ENCODE peak calls at places on chromosomes 16 and 17, in four cellular contexts. R is right lobe of liver, C is aorta, I is T1000. K is an unnamed sample.

GRCh38 chr17:64494121-64494520 is 2.7 kb downstream of the POLG2 start:
- DNase-seq in R (no peak), C (no peak), I (no peak), K (no peak)

GRCh38 chr16:19223235-19223847 is 55.3 kb downstream of the SYT17 start:
- DNase-seq in R (no peak), C (no peak), I (no peak), K (peak; percentile 47)

GRCh38 chr17:1366234-1366633 is 33.8 kb downstream of the YWHAE start:
- DNase-seq in R (no peak), C (peak; percentile 36), I (no peak), K (no peak)

GRCh38 chr16:12208341-12209035 is 232.0 kb downstream of the SNX29 start:
- DNase-seq in R (no peak), C (no peak), I (no peak), K (no peak)

GRCh38 chr16:84925092-84925772 is 86.1 kb downstream of the ZDHHC7 start:
- DNase-seq in R (peak; percentile 78), C (peak; percentile 91), I (no peak), K (no peak)

GRCh38 chr17:80124351-80124981 is 22.5 kb downstream of the EIF4A3 start:
- DNase-seq in R (no peak), C (no peak), I (no peak), K (peak; percentile 36)

GRCh38 chr17:61251939-61252865 is 147.4 kb upstream of the TBX2 start:
- DNase-seq in R (peak; percentile 75), C (peak; percentile 96), I (peak; percentile 81), K (no peak)

GRCh38 chr17:30549864-30550511 is 72.8 kb downstream of the GOSR1 start:
- DNase-seq in R (no peak), C (no peak), I (no peak), K (no peak)

GRCh38 chr17:63843387-63844292 is 1.2 kb upstream of the SMARCD2 start:
- DNase-seq in R (no peak), C (peak; percentile 77), I (no peak), K (no peak)

K was measured in neuronal stem cell.